ENCODE peak calls at places on chromosomes 7 and 10, in eight cellular contexts. One of them, this sample, is unnamed.

GRCh38 chr7:73823873-73824597 is 6.8 kb upstream of the CLDN4 start:
- DNase-seq in pancreas: peak; percentile 6
- DNase-seq in ovary: no peak
- DNase-seq in heart left ventricle: no peak
- DNase-seq in cardiac fibroblast: no peak
- DNase-seq in astrocyte of the spinal cord: no peak
- DNase-seq in CD4-positive, alpha-beta T cell: no peak
- DNase-seq in MCF 10A: no peak
- DNase-seq in this sample: no peak

GRCh38 chr10:48913674-48914073 is 26.0 kb downstream of the LRRC18 start:
- DNase-seq in CD4-positive, alpha-beta T cell: no peak
- DNase-seq in astrocyte of the spinal cord: no peak
- DNase-seq in pancreas: no peak
- DNase-seq in heart left ventricle: no peak
- DNase-seq in cardiac fibroblast: no peak
- DNase-seq in MCF 10A: no peak
- DNase-seq in ovary: no peak
- DNase-seq in this sample: no peak

GRCh38 chr10:11898033-11898371 is 74.8 kb downstream of the PROSER2 start:
- DNase-seq in MCF 10A: no peak
- DNase-seq in astrocyte of the spinal cord: no peak
- DNase-seq in ovary: no peak
- DNase-seq in heart left ventricle: no peak
- DNase-seq in cardiac fibroblast: no peak
- DNase-seq in CD4-positive, alpha-beta T cell: no peak
- DNase-seq in pancreas: no peak
- DNase-seq in this sample: no peak

GRCh38 chr7:129728875-129729467 is 117.5 kb downstream of the NRF1 start:
- DNase-seq in cardiac fibroblast: no peak
- DNase-seq in MCF 10A: no peak
- DNase-seq in ovary: no peak
- DNase-seq in pancreas: no peak
- DNase-seq in heart left ventricle: no peak
- DNase-seq in CD4-positive, alpha-beta T cell: no peak
- DNase-seq in astrocyte of the spinal cord: no peak
- DNase-seq in this sample: no peak

GRCh38 chr10:26391701-26392695 is 46.1 kb upstream of the APBB1IP start:
- DNase-seq in CD4-positive, alpha-beta T cell: peak; percentile 5
- DNase-seq in cardiac fibroblast: no peak
- DNase-seq in ovary: no peak
- DNase-seq in heart left ventricle: no peak
- DNase-seq in astrocyte of the spinal cord: no peak
- DNase-seq in MCF 10A: no peak
- DNase-seq in pancreas: peak; percentile 20
- DNase-seq in this sample: no peak

GRCh38 chr7:157671358-157672255 is 334.8 kb downstream of the DNAJB6 start:
- DNase-seq in MCF 10A: no peak
- DNase-seq in ovary: no peak
- DNase-seq in CD4-positive, alpha-beta T cell: no peak
- DNase-seq in cardiac fibroblast: no peak
- DNase-seq in pancreas: no peak
- DNase-seq in heart left ventricle: no peak
- DNase-seq in astrocyte of the spinal cord: no peak
- DNase-seq in this sample: no peak

GRCh38 chr7:152872061-152872744 is 112.7 kb downstream of the ACTR3B start:
- DNase-seq in heart left ventricle: no peak
- DNase-seq in MCF 10A: no peak
- DNase-seq in CD4-positive, alpha-beta T cell: no peak
- DNase-seq in cardiac fibroblast: no peak
- DNase-seq in ovary: no peak
- DNase-seq in pancreas: no peak
- DNase-seq in astrocyte of the spinal cord: no peak
- DNase-seq in this sample: no peak

GRCh38 chr10:5034588-5034987 is 30.9 kb upstream of the AKR1C2 start:
- DNase-seq in pancreas: no peak
- DNase-seq in astrocyte of the spinal cord: no peak
- DNase-seq in ovary: no peak
- DNase-seq in CD4-positive, alpha-beta T cell: no peak
- DNase-seq in cardiac fibroblast: no peak
- DNase-seq in heart left ventricle: no peak
- DNase-seq in MCF 10A: no peak
- DNase-seq in this sample: no peak

GRCh38 chr10:35300063-35300699 is 36.1 kb upstream of the CCNY start:
- DNase-seq in pancreas: no peak
- DNase-seq in cardiac fibroblast: peak; percentile 95
- DNase-seq in astrocyte of the spinal cord: peak; percentile 55
- DNase-seq in MCF 10A: peak; percentile 56
- DNase-seq in ovary: no peak
- DNase-seq in CD4-positive, alpha-beta T cell: no peak
- DNase-seq in heart left ventricle: no peak
- DNase-seq in this sample: peak; percentile 43

GRCh38 chr10:43199088-43199683 is 60.9 kb downstream of the CSGALNACT2 start:
- DNase-seq in ovary: no peak
- DNase-seq in cardiac fibroblast: no peak
- DNase-seq in pancreas: no peak
- DNase-seq in CD4-positive, alpha-beta T cell: no peak
- DNase-seq in heart left ventricle: peak; percentile 4
- DNase-seq in astrocyte of the spinal cord: no peak
- DNase-seq in MCF 10A: no peak
- DNase-seq in this sample: no peak

GRCh38 chr10:43196981-43197833 is 59.0 kb downstream of the CSGALNACT2 start:
- DNase-seq in heart left ventricle: peak; percentile 1
- DNase-seq in astrocyte of the spinal cord: no peak
- DNase-seq in MCF 10A: no peak
- DNase-seq in CD4-positive, alpha-beta T cell: no peak
- DNase-seq in pancreas: no peak
- DNase-seq in ovary: no peak
- DNase-seq in cardiac fibroblast: no peak
- DNase-seq in this sample: no peak

GRCh38 chr10:43198682-43199005 is 60.4 kb downstream of the CSGALNACT2 start:
- DNase-seq in ovary: no peak
- DNase-seq in heart left ventricle: no peak
- DNase-seq in pancreas: no peak
- DNase-seq in CD4-positive, alpha-beta T cell: no peak
- DNase-seq in cardiac fibroblast: no peak
- DNase-seq in MCF 10A: no peak
- DNase-seq in astrocyte of the spinal cord: no peak
- DNase-seq in this sample: no peak

GRCh38 chr10:43196131-43196980 is 58.1 kb downstream of the CSGALNACT2 start:
- DNase-seq in CD4-positive, alpha-beta T cell: no peak
- DNase-seq in cardiac fibroblast: no peak
- DNase-seq in astrocyte of the spinal cord: no peak
- DNase-seq in MCF 10A: no peak
- DNase-seq in ovary: no peak
- DNase-seq in pancreas: no peak
- DNase-seq in heart left ventricle: peak; percentile 3
- DNase-seq in this sample: no peak

DNA sequence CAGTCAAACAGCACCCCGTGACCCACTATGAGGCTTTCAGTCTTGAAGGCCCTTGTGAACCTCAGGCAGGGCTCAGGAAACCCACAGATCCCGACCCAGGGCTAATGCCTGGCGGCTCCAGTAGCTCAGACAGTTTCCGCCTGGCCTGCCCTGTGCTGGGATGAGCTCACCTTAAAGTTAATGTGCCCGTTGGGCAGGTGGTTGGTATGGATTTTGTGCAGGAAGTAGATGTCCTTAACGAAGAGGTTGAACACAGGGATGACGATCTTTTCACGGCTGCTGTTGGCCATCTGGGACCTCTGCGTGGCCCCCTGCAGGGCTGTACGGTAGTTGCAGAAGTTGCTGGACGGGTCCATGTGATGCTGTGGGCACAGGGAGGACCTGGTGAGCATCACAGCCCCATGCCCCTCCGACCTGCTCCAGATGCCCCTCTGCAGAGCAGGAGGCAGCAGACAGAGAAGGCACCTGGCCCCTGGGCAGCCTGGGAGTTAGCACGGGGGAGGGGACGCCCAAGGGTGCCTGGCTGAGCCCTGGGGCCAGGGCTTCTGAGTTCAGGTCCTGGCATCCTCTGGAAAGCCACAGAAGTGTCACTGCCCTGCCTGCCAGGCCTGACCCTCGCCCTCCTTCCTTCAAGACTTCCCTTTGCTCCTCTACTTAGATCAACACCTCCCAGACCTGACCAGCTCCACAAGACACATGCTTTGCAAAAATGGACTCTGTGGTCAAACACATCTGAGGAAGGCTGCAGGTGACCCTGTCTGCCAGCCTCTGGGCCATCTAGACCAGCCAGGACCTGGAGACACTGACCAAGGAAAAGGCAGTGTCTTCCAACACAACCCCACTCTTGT is 59.8 kb downstream of the CSGALNACT2 start:
- DNase-seq in cardiac fibroblast: peak; percentile 28
- DNase-seq in ovary: no peak
- DNase-seq in heart left ventricle: no peak
- DNase-seq in CD4-positive, alpha-beta T cell: no peak
- DNase-seq in MCF 10A: peak; percentile 34
- DNase-seq in pancreas: no peak
- DNase-seq in astrocyte of the spinal cord: no peak
- DNase-seq in this sample: no peak
- TF ChIP-seq CTCF in cardiac fibroblast: peak; percentile 53
- TF ChIP-seq CTCF in ovary: no peak
- TF ChIP-seq CTCF in heart left ventricle: no peak
- TF ChIP-seq CTCF in CD4-positive, alpha-beta T cell: no peak
- TF ChIP-seq CTCF in MCF 10A: no peak
- TF ChIP-seq CTCF in pancreas: no peak
- TF ChIP-seq CTCF in astrocyte of the spinal cord: peak; percentile 41
- TF ChIP-seq CTCF in this sample: peak; percentile 33

GRCh38 chr7:57218196-57218716 is 86.0 kb upstream of the ZNF479 start:
- DNase-seq in ovary: no peak
- DNase-seq in pancreas: no peak
- DNase-seq in heart left ventricle: no peak
- DNase-seq in astrocyte of the spinal cord: no peak
- DNase-seq in CD4-positive, alpha-beta T cell: no peak
- DNase-seq in MCF 10A: no peak
- DNase-seq in cardiac fibroblast: no peak
- DNase-seq in this sample: no peak
- TF ChIP-seq CTCF in ovary: no peak
- TF ChIP-seq CTCF in pancreas: no peak
- TF ChIP-seq CTCF in heart left ventricle: no peak
- TF ChIP-seq CTCF in astrocyte of the spinal cord: no peak
- TF ChIP-seq CTCF in CD4-positive, alpha-beta T cell: no peak
- TF ChIP-seq CTCF in MCF 10A: no peak
- TF ChIP-seq CTCF in cardiac fibroblast: no peak
- TF ChIP-seq CTCF in this sample: no peak

GRCh38 chr10:112983444-112984056 is 33.5 kb downstream of the TCF7L2 start:
- DNase-seq in ovary: no peak
- DNase-seq in cardiac fibroblast: no peak
- DNase-seq in astrocyte of the spinal cord: no peak
- DNase-seq in pancreas: no peak
- DNase-seq in CD4-positive, alpha-beta T cell: no peak
- DNase-seq in heart left ventricle: no peak
- DNase-seq in MCF 10A: no peak
- DNase-seq in this sample: no peak

GRCh38 chr10:112984756-112985155 is 34.7 kb downstream of the TCF7L2 start:
- DNase-seq in ovary: no peak
- DNase-seq in cardiac fibroblast: no peak
- DNase-seq in CD4-positive, alpha-beta T cell: no peak
- DNase-seq in heart left ventricle: no peak
- DNase-seq in pancreas: no peak
- DNase-seq in MCF 10A: no peak
- DNase-seq in astrocyte of the spinal cord: no peak
- DNase-seq in this sample: no peak

GRCh38 chr10:112979927-112980326 is 29.9 kb downstream of the TCF7L2 start:
- DNase-seq in CD4-positive, alpha-beta T cell: no peak
- DNase-seq in pancreas: no peak
- DNase-seq in heart left ventricle: no peak
- DNase-seq in MCF 10A: no peak
- DNase-seq in astrocyte of the spinal cord: peak; percentile 33
- DNase-seq in ovary: no peak
- DNase-seq in cardiac fibroblast: no peak
- DNase-seq in this sample: no peak

GRCh38 chr10:112980908-112981307 is 30.9 kb downstream of the TCF7L2 start:
- DNase-seq in cardiac fibroblast: no peak
- DNase-seq in astrocyte of the spinal cord: no peak
- DNase-seq in MCF 10A: no peak
- DNase-seq in pancreas: no peak
- DNase-seq in heart left ventricle: no peak
- DNase-seq in ovary: no peak
- DNase-seq in CD4-positive, alpha-beta T cell: no peak
- DNase-seq in this sample: no peak

DNA sequence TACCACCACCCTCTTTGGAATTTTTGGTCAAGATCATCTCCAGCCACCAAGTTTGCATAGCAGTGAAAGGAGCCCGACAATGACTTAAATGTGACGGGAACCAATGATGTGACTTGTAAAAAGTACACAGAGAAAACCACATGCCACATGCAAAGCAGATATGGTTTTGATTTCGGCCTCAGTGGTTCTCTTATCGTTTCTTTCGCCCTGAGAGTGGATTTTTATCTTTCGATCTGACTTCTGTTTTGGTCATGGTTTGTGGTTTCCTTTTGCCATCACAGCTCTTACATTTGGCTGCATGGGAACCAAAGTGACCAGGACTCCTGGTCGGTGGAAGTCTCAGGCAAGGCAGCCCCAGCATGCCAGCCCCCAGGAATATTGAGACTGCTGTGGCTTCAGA is 31.5 kb downstream of the TCF7L2 start:
- DNase-seq in cardiac fibroblast: no peak
- DNase-seq in pancreas: no peak
- DNase-seq in CD4-positive, alpha-beta T cell: no peak
- DNase-seq in astrocyte of the spinal cord: peak; percentile 48
- DNase-seq in MCF 10A: no peak
- DNase-seq in heart left ventricle: no peak
- DNase-seq in ovary: no peak
- DNase-seq in this sample: no peak
- TF ChIP-seq CTCF in cardiac fibroblast: no peak
- TF ChIP-seq CTCF in pancreas: no peak
- TF ChIP-seq CTCF in CD4-positive, alpha-beta T cell: no peak
- TF ChIP-seq CTCF in astrocyte of the spinal cord: no peak
- TF ChIP-seq CTCF in MCF 10A: no peak
- TF ChIP-seq CTCF in heart left ventricle: no peak
- TF ChIP-seq CTCF in ovary: no peak
- TF ChIP-seq CTCF in this sample: no peak

GRCh38 chr7:78038465-78039080 is 240.0 kb downstream of the PHTF2 start:
- DNase-seq in pancreas: no peak
- DNase-seq in MCF 10A: no peak
- DNase-seq in cardiac fibroblast: no peak
- DNase-seq in ovary: no peak
- DNase-seq in astrocyte of the spinal cord: no peak
- DNase-seq in heart left ventricle: no peak
- DNase-seq in CD4-positive, alpha-beta T cell: no peak
- DNase-seq in this sample: no peak

GRCh38 chr7:78043159-78043558 is 244.6 kb downstream of the PHTF2 start:
- DNase-seq in MCF 10A: no peak
- DNase-seq in astrocyte of the spinal cord: no peak
- DNase-seq in cardiac fibroblast: no peak
- DNase-seq in ovary: no peak
- DNase-seq in pancreas: no peak
- DNase-seq in CD4-positive, alpha-beta T cell: no peak
- DNase-seq in heart left ventricle: no peak
- DNase-seq in this sample: no peak

GRCh38 chr7:78041409-78041808 is 242.8 kb downstream of the PHTF2 start:
- DNase-seq in CD4-positive, alpha-beta T cell: no peak
- DNase-seq in cardiac fibroblast: no peak
- DNase-seq in ovary: no peak
- DNase-seq in heart left ventricle: no peak
- DNase-seq in astrocyte of the spinal cord: no peak
- DNase-seq in MCF 10A: no peak
- DNase-seq in pancreas: no peak
- DNase-seq in this sample: no peak

GRCh38 chr7:78037603-78038002 is 239.0 kb downstream of the PHTF2 start:
- DNase-seq in CD4-positive, alpha-beta T cell: no peak
- DNase-seq in pancreas: no peak
- DNase-seq in heart left ventricle: no peak
- DNase-seq in ovary: no peak
- DNase-seq in MCF 10A: no peak
- DNase-seq in cardiac fibroblast: no peak
- DNase-seq in astrocyte of the spinal cord: no peak
- DNase-seq in this sample: no peak

GRCh38 chr7:78039791-78040776 is 241.5 kb downstream of the PHTF2 start:
- DNase-seq in astrocyte of the spinal cord: no peak
- DNase-seq in cardiac fibroblast: peak; percentile 18
- DNase-seq in heart left ventricle: peak; percentile 10
- DNase-seq in MCF 10A: no peak
- DNase-seq in CD4-positive, alpha-beta T cell: peak; percentile 43
- DNase-seq in ovary: no peak
- DNase-seq in pancreas: no peak
- DNase-seq in this sample: no peak
- TF ChIP-seq CTCF in astrocyte of the spinal cord: peak; percentile 60
- TF ChIP-seq CTCF in cardiac fibroblast: peak; percentile 71
- TF ChIP-seq CTCF in heart left ventricle: peak; percentile 76
- TF ChIP-seq CTCF in MCF 10A: peak; percentile 17
- TF ChIP-seq CTCF in CD4-positive, alpha-beta T cell: peak; percentile 75
- TF ChIP-seq CTCF in ovary: no peak
- TF ChIP-seq CTCF in pancreas: peak; percentile 39
- TF ChIP-seq CTCF in this sample: peak; percentile 26